ENCODE peak calls at places on chromosomes 11 and 22, in nine cellular contexts. Z is ovary, N is HFFc6, S is fibroblast of pulmonary artery, A is AG10803, U is left ventricle myocardium inferior, V is RWPE1, H is fibroblast of mammary gland, J is Panc1. I is an unnamed sample.
A peak's percentile ranks its signal among the peaks of the same experiment; 100 is the strongest.

GRCh38 chr11:72595292-72595684 is 78.9 kb downstream of the PDE2A start:
- DNase-seq in J (no peak), V (no peak), S (no peak), Z (no peak), N (no peak), U (no peak), A (no peak), H (no peak), I (no peak)

GRCh38 chr11:113567867-113568266 is 92.7 kb upstream of the DRD2 start:
- DNase-seq in A (no peak), H (no peak), S (no peak), V (no peak), Z (no peak), N (no peak), U (no peak), J (no peak), I (no peak)

GRCh38 chr11:19768815-19769214 is 56.2 kb downstream of the NAV2 start:
- DNase-seq in A (no peak), S (no peak), J (no peak), V (no peak), Z (no peak), U (no peak), H (no peak), N (no peak), I (no peak)

GRCh38 chr11:8286886-8287285 is 23.2 kb upstream of the LMO1 start:
- DNase-seq in N (no peak), V (no peak), U (no peak), H (no peak), Z (no peak), A (no peak), J (no peak), S (no peak), I (no peak)

GRCh38 chr11:67732045-67732787 is 57.8 kb upstream of the ALDH3B2 start:
- DNase-seq in A (no peak), Z (no peak), S (no peak), H (no peak), V (peak; percentile 18), J (peak; percentile 4), U (no peak), N (no peak), I (no peak)

GRCh38 chr11:75562048-75562835 is at the start of gene SERPINH1:
- DNase-seq in H (peak; percentile 82), N (peak; percentile 84), S (peak; percentile 91), U (peak; percentile 89), J (no peak), A (peak; percentile 90), Z (peak; percentile 94), V (peak; percentile 94), I (no peak)

GRCh38 chr22:41285441-41285819 is 557 bp downstream of the RANGAP1 start:
- DNase-seq in J (no peak), A (peak; percentile 82), N (peak; percentile 94), Z (peak; percentile 61), H (peak; percentile 94), S (peak; percentile 84), U (peak; percentile 25), V (peak; percentile 81), I (peak; percentile 38)

GRCh38 chr11:10538924-10539323 is 2.1 kb downstream of the RNF141 start:
- DNase-seq in H (no peak), A (no peak), U (no peak), J (no peak), S (no peak), Z (no peak), V (no peak), N (no peak), I (no peak)

GRCh38 chr11:28090052-28090749 is 17.8 kb downstream of the KIF18A start:
- DNase-seq in N (peak; percentile 39), Z (no peak), H (peak; percentile 66), J (no peak), A (peak; percentile 51), S (peak; percentile 63), V (no peak), U (no peak), I (no peak)

GRCh38 chr11:130145975-130146776 is 13.4 kb upstream of the ST14 start:
- DNase-seq in U (peak; percentile 40), V (peak; percentile 93), S (no peak), Z (no peak), J (no peak), A (no peak), N (peak; percentile 27), H (peak; percentile 31), I (no peak)

GRCh38 chr22:29607426-29607825 is 4.0 kb downstream of the NF2 start:
- DNase-seq in V (no peak), A (no peak), U (no peak), H (no peak), J (no peak), S (peak; percentile 49), Z (no peak), N (no peak), I (no peak)

GRCh38 chr11:120178441-120179070 is 32.3 kb upstream of the OAF start:
- DNase-seq in V (no peak), A (peak; percentile 37), S (no peak), U (no peak), J (no peak), H (peak; percentile 50), Z (no peak), N (peak; percentile 41), I (no peak)

GRCh38 chr11:19834761-19835160 is 122.1 kb downstream of the NAV2 start:
- DNase-seq in Z (no peak), U (no peak), A (no peak), H (no peak), J (no peak), S (no peak), V (no peak), N (no peak), I (no peak)

GRCh38 chr11:105071060-105071732 is 26.1 kb upstream of the CARD16 start:
- DNase-seq in N (no peak), S (no peak), Z (no peak), J (no peak), H (no peak), V (no peak), U (no peak), A (no peak), I (no peak)

GRCh38 chr11:115985896-115986295 is 481.7 kb upstream of the CADM1 start:
- DNase-seq in S (no peak), J (no peak), A (no peak), H (no peak), U (no peak), V (no peak), Z (no peak), N (no peak), I (no peak)

GRCh38 chr11:115980747-115981475 is 476.7 kb upstream of the CADM1 start:
- DNase-seq in H (no peak), V (no peak), N (no peak), S (no peak), J (no peak), U (no peak), A (no peak), Z (no peak), I (no peak)

GRCh38 chr11:115982666-115983065 is 478.5 kb upstream of the CADM1 start:
- DNase-seq in N (no peak), J (no peak), A (no peak), U (no peak), Z (no peak), V (no peak), H (no peak), S (no peak), I (no peak)

GRCh38 chr11:115981814-115982471 is 477.7 kb upstream of the CADM1 start:
- DNase-seq in H (no peak), U (no peak), A (no peak), N (no peak), V (no peak), J (no peak), S (no peak), Z (no peak), I (no peak)

GRCh38 chr11:115984228-115984627 is 480.0 kb upstream of the CADM1 start:
- DNase-seq in H (no peak), A (no peak), V (no peak), J (no peak), N (no peak), U (no peak), Z (no peak), S (no peak), I (no peak)
- TF ChIP-seq CTCF in H (no peak), A (no peak), V (no peak), J (no peak), N (no peak), U (no peak), Z (no peak), S (no peak), I (no peak)

GRCh38 chr22:25672685-25673084 is 69.3 kb upstream of the MYO18B start:
- DNase-seq in Z (no peak), A (no peak), U (no peak), V (no peak), H (no peak), J (no peak), S (no peak), N (no peak), I (no peak)
- TF ChIP-seq CTCF in Z (no peak), A (no peak), U (no peak), V (no peak), H (no peak), J (no peak), S (no peak), N (no peak), I (no peak)

GRCh38 chr11:77909277-77909676 is 85.2 kb downstream of the INTS4 start:
- DNase-seq in U (no peak), S (no peak), H (no peak), A (no peak), Z (no peak), V (no peak), J (no peak), N (no peak), I (no peak)

DNA sequence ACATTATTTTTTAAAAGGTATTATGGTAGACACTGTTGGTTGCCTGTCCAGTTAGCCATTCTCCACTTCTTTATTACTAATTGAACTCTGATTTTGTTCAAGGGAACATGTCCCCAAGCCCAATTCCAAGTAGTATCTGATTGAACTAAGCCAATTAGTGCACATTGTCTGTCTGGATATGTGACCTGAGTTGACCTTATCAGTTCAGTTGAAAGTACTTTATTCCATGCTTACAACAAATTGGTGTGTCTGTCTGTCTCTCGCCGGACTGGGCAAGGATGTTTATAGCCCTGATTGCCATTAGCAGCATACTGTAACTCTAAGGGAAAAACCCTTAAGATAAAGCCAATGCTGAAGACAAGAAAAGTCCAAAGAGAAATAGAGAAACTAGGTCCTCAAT is 85.6 kb downstream of the INTS4 start:
- DNase-seq in J (no peak), Z (no peak), S (no peak), V (no peak), N (no peak), U (no peak), H (no peak), A (no peak), I (no peak)
- TF ChIP-seq CTCF in J (no peak), Z (no peak), S (no peak), V (no peak), N (no peak), U (no peak), H (no peak), A (no peak), I (no peak)

GRCh38 chr11:13486926-13487660 is 8.7 kb downstream of the PTH start:
- DNase-seq in N (no peak), H (peak; percentile 9), A (peak; percentile 35), J (no peak), S (peak; percentile 33), U (peak; percentile 63), V (no peak), Z (peak; percentile 31), I (no peak)
- TF ChIP-seq CTCF in N (peak; percentile 51), H (peak; percentile 12), A (peak; percentile 42), J (peak; percentile 80), S (peak; percentile 34), U (peak; percentile 58), V (no peak), Z (no peak), I (no peak)

I was measured in omental fat pad.